ENCODE peak calls at places on chromosomes 2 and 18, in five cellular contexts. One of them, this sample, is unnamed.

GRCh38 chr18:304887-305529 is 37.2 kb upstream of the THOC1 start:
- DNase-seq in IMR-90: no peak
- DNase-seq in H9: no peak
- DNase-seq in mesenchymal stem cell: no peak
- DNase-seq in mesendoderm: peak
- DNase-seq in this sample: no peak

GRCh38 chr18:73881396-73881795 is 266.2 kb downstream of the FBXO15 start:
- DNase-seq in mesendoderm: no peak
- DNase-seq in H9: no peak
- DNase-seq in mesenchymal stem cell: no peak
- DNase-seq in IMR-90: no peak
- DNase-seq in this sample: no peak

GRCh38 chr2:30038419-30038818 is 108.4 kb upstream of the YPEL5 start:
- DNase-seq in mesenchymal stem cell: no peak
- DNase-seq in IMR-90: no peak
- DNase-seq in mesendoderm: no peak
- DNase-seq in H9: no peak
- DNase-seq in this sample: no peak

GRCh38 chr2:231184319-231184718 is 14.1 kb upstream of the ARMC9 start:
- DNase-seq in IMR-90: no peak
- DNase-seq in H9: no peak
- DNase-seq in mesendoderm: no peak
- DNase-seq in mesenchymal stem cell: no peak
- DNase-seq in this sample: no peak

GRCh38 chr2:209663666-209664065 is 108.0 kb upstream of the UNC80 start:
- DNase-seq in mesendoderm: no peak
- DNase-seq in IMR-90: no peak
- DNase-seq in H9: no peak
- DNase-seq in mesenchymal stem cell: no peak
- DNase-seq in this sample: no peak

GRCh38 chr2:177881001-177881748 is 191.4 kb downstream of the PDE11A start:
- DNase-seq in H9: no peak
- DNase-seq in mesendoderm: no peak
- DNase-seq in IMR-90: no peak
- DNase-seq in mesenchymal stem cell: no peak
- DNase-seq in this sample: no peak

GRCh38 chr2:122191331-122191730 is 435.9 kb downstream of the TSN start:
- DNase-seq in H9: peak
- DNase-seq in mesenchymal stem cell: peak
- DNase-seq in mesendoderm: peak
- DNase-seq in IMR-90: no peak
- DNase-seq in this sample: peak

GRCh38 chr2:135456431-135456830 is 74.6 kb downstream of the ZRANB3 start:
- DNase-seq in H9: no peak
- DNase-seq in mesenchymal stem cell: no peak
- DNase-seq in IMR-90: no peak
- DNase-seq in mesendoderm: no peak
- DNase-seq in this sample: no peak

GRCh38 chr2:101946372-101946771 is 45.4 kb upstream of the IL1R2 start:
- DNase-seq in H9: no peak
- DNase-seq in mesenchymal stem cell: no peak
- DNase-seq in mesendoderm: no peak
- DNase-seq in IMR-90: no peak
- DNase-seq in this sample: no peak

GRCh38 chr2:241855888-241856422 is 2.7 kb downstream of the PDCD1 start:
- DNase-seq in H9: no peak
- DNase-seq in IMR-90: no peak
- DNase-seq in mesendoderm: no peak
- DNase-seq in mesenchymal stem cell: no peak
- DNase-seq in this sample: no peak

GRCh38 chr2:98086491-98087446 is at the start of gene VWA3B:
- DNase-seq in H9: peak
- DNase-seq in mesendoderm: peak
- DNase-seq in mesenchymal stem cell: peak
- DNase-seq in IMR-90: no peak
- DNase-seq in this sample: peak

GRCh38 chr2:50547521-50547920 is 484.4 kb downstream of the NRXN1 start:
- DNase-seq in IMR-90: peak
- DNase-seq in H9: no peak
- DNase-seq in mesendoderm: no peak
- DNase-seq in mesenchymal stem cell: peak
- DNase-seq in this sample: no peak

GRCh38 chr2:55123851-55124269 is 73.6 kb upstream of the RTN4 start:
- DNase-seq in IMR-90: no peak
- DNase-seq in mesenchymal stem cell: no peak
- DNase-seq in mesendoderm: no peak
- DNase-seq in H9: no peak
- DNase-seq in this sample: peak

GRCh38 chr18:23283933-23284430 is 148.7 kb downstream of the CABLES1 start:
- DNase-seq in IMR-90: peak
- DNase-seq in mesendoderm: peak
- DNase-seq in mesenchymal stem cell: peak
- DNase-seq in H9: peak
- DNase-seq in this sample: no peak

GRCh38 chr2:144550916-144551315 is 31.0 kb upstream of the ZEB2 start:
- DNase-seq in H9: no peak
- DNase-seq in IMR-90: peak
- DNase-seq in mesenchymal stem cell: no peak
- DNase-seq in mesendoderm: no peak
- DNase-seq in this sample: no peak

GRCh38 chr2:209501579-209501978 is 77.7 kb downstream of the MAP2 start:
- DNase-seq in mesendoderm: no peak
- DNase-seq in H9: no peak
- DNase-seq in mesenchymal stem cell: no peak
- DNase-seq in IMR-90: no peak
- DNase-seq in this sample: no peak

GRCh38 chr18:22471546-22472131 is 53.9 kb upstream of the CTAGE1 start:
- DNase-seq in H9: no peak
- DNase-seq in mesenchymal stem cell: peak
- DNase-seq in mesendoderm: no peak
- DNase-seq in IMR-90: peak
- DNase-seq in this sample: no peak

GRCh38 chr2:39107156-39107555 is 13.7 kb downstream of the SOS1 start:
- DNase-seq in mesenchymal stem cell: peak
- DNase-seq in mesendoderm: peak
- DNase-seq in IMR-90: no peak
- DNase-seq in H9: no peak
- DNase-seq in this sample: no peak

GRCh38 chr18:22827216-22827615 is 105.9 kb upstream of the RBBP8 start:
- DNase-seq in mesenchymal stem cell: peak
- DNase-seq in IMR-90: peak
- DNase-seq in H9: no peak
- DNase-seq in mesendoderm: no peak
- DNase-seq in this sample: no peak

GRCh38 chr2:120935339-120936313 is 200.0 kb downstream of the GLI2 start:
- DNase-seq in H9: no peak
- DNase-seq in mesendoderm: peak
- DNase-seq in IMR-90: peak
- DNase-seq in mesenchymal stem cell: peak
- DNase-seq in this sample: peak

GRCh38 chr2:2229898-2230817 is 100.9 kb downstream of the MYT1L start:
- DNase-seq in mesendoderm: peak
- DNase-seq in H9: no peak
- DNase-seq in IMR-90: no peak
- DNase-seq in mesenchymal stem cell: no peak
- DNase-seq in this sample: no peak

GRCh38 chr2:160956243-160956802 is 203.9 kb upstream of the TANK start:
- DNase-seq in H9: no peak
- DNase-seq in IMR-90: no peak
- DNase-seq in mesendoderm: no peak
- DNase-seq in mesenchymal stem cell: no peak
- DNase-seq in this sample: no peak

GRCh38 chr2:69559696-69560482 is 83.7 kb downstream of the AAK1 start:
- DNase-seq in H9: peak
- DNase-seq in mesenchymal stem cell: peak
- DNase-seq in mesendoderm: peak
- DNase-seq in IMR-90: peak
- DNase-seq in this sample: peak

DNA sequence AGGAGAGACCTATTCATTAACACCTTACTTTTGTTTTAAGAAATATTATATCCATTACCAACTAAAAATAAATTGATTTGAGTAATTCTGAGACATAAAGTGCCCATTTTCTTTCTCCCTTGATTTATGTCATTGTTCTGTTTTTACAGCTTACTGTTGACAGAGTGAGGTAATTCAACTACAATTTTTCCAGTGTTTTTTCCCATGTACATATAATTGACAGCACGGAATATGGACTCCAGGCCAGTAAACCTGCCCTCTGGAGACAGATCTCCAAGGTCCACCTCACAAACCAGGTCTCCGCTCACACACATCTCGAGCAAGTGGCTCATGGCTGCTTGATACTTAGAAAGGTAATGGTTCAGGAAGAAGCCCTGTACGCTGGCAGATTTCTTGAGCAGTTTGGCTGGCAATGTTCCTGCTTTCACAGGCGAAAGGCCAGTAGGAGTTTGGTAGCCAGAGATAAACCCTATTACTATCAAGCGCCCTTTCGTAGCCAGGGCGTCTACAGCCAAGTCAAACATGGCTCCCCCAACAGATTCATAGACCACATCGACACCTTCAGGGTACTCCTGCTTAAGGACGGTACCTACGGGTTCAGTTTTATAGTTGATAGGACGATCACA is 7.6 kb downstream of the PTGR3 start:
- DNase-seq in mesenchymal stem cell: no peak
- DNase-seq in IMR-90: no peak
- DNase-seq in H9: no peak
- DNase-seq in mesendoderm: no peak
- DNase-seq in this sample: no peak
- H3K23ac ChIP-seq in mesenchymal stem cell: no peak
- H3K23ac ChIP-seq in IMR-90: no peak
- H3K23ac ChIP-seq in H9: no peak
- H3K23ac ChIP-seq in mesendoderm: no peak
- H3K23ac ChIP-seq in this sample: no peak

GRCh38 chr2:234496442-234496834 is 443 bp downstream of the ARL4C start:
- DNase-seq in IMR-90: no peak
- DNase-seq in mesenchymal stem cell: no peak
- DNase-seq in mesendoderm: peak
- DNase-seq in H9: no peak
- DNase-seq in this sample: no peak

GRCh38 chr2:234496835-234497591 is at the start of gene ARL4C:
- DNase-seq in mesendoderm: peak
- DNase-seq in IMR-90: peak
- DNase-seq in H9: peak
- DNase-seq in mesenchymal stem cell: peak
- DNase-seq in this sample: peak

GRCh38 chr2:234494361-234495075 is 2.4 kb downstream of the ARL4C start:
- DNase-seq in mesendoderm: peak
- DNase-seq in mesenchymal stem cell: peak
- DNase-seq in H9: no peak
- DNase-seq in IMR-90: peak
- DNase-seq in this sample: peak

GRCh38 chr2:234495076-234495800 is 1.6 kb downstream of the ARL4C start:
- DNase-seq in H9: peak
- DNase-seq in mesendoderm: peak
- DNase-seq in IMR-90: peak
- DNase-seq in mesenchymal stem cell: peak
- DNase-seq in this sample: no peak

DNA sequence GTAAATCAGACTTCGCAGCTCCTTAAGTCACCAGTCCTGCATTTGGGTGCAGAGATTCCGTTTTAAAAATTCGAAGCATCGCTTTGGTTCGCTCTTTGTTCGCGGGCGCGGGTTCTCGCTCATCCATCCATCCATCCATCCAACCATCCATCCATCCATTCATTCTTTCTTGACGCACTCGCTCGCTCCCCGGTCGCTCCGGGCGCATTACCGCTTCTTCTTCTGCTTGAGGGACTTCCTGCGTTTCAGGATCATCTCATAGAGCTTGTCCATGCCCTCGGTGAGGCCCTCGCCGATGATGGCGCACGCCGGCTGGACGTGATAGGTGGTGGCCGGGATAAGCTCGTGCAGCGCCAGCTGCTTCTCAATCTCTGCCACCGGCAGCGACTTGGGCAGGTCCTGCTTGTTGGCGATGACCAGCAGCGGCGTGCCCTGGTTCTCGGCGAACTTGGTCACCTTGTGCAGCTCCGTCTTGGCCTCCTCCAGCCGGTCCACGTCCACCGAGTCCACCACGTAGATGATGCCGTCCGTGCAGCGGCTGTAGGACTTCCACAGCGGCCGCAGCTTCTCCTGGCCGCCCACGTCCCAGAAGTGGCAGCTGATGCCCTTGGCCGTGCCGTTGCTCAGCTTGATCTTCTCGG is 960 bp downstream of the ARL4C start:
- DNase-seq in H9: peak
- DNase-seq in IMR-90: peak
- DNase-seq in mesendoderm: peak
- DNase-seq in mesenchymal stem cell: peak
- DNase-seq in this sample: no peak
- H2BK5ac ChIP-seq in H9: no peak
- H2BK5ac ChIP-seq in IMR-90: peak
- H2BK5ac ChIP-seq in mesendoderm: no peak
- H2BK5ac ChIP-seq in mesenchymal stem cell: peak
- H2BK5ac ChIP-seq in this sample: peak

GRCh38 chr18:3066391-3067079 is 53.6 kb upstream of the LPIN2 start:
- DNase-seq in mesendoderm: peak
- DNase-seq in IMR-90: no peak
- DNase-seq in mesenchymal stem cell: no peak
- DNase-seq in H9: no peak
- DNase-seq in this sample: no peak
- H3K23ac ChIP-seq in mesendoderm: no peak
- H3K23ac ChIP-seq in IMR-90: no peak
- H3K23ac ChIP-seq in mesenchymal stem cell: no peak
- H3K23ac ChIP-seq in H9: no peak
- H3K23ac ChIP-seq in this sample: no peak

DNA sequence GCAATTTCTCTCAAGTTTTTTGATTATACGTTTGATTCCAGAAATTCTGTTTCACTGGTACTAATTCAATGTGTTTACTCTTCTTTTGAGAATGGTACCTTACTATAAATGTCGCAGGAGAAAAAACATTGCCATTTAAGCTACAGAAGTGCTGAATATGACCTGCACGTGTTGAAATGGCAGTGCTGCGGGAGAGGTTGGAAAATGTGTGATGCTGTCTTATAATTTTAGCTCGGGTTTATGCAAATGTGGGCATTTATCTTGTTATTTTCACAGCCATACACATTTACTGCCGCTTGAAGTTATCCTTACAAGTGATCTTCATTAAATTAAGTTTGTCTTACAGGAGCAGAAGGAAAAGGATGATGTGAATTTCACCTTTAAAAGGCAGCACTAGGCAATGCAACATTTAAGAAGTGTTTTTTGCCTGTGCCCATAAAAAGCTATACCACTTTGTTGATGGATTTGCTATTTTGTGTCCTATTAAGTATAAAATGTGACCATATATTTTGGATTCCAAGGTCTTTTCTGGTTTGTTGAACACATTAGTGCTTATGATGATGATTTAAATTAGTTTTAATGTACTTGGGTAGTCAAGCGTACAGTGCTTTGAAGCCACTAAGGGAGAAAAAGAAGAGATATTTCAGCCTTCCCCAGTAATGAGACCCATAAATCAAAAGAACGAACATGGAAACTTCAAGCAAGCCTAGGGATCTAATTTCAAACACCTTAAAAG is 112.1 kb downstream of the LTBP1 start:
- DNase-seq in mesendoderm: no peak
- DNase-seq in IMR-90: no peak
- DNase-seq in mesenchymal stem cell: no peak
- DNase-seq in H9: no peak
- DNase-seq in this sample: no peak
- H2BK5ac ChIP-seq in mesendoderm: no peak
- H2BK5ac ChIP-seq in IMR-90: no peak
- H2BK5ac ChIP-seq in mesenchymal stem cell: no peak
- H2BK5ac ChIP-seq in H9: no peak
- H2BK5ac ChIP-seq in this sample: no peak